ENCODE peak calls at places on chromosome 9, in nine cellular contexts. C is RPMI7951, L is NCI-H774, R is GM04504, Q is thyroid gland, A is fibroblast of mammary gland, P is psoas muscle, E is T-helper 1 cell, Y is NCI-H2081. Z is an unnamed sample.

GRCh38 chr9:17063535-17064135 is 71.2 kb upstream of the CNTLN start:
- DNase-seq in P (no peak), Y (peak), C (peak), Q (no peak), A (peak), L (peak), R (peak), E (no peak), Z (peak)

GRCh38 chr9:136292591-136293448 is 11.1 kb downstream of the CCDC187 start:
- DNase-seq in Q (no peak), C (no peak), A (no peak), Y (no peak), E (no peak), R (no peak), P (peak), L (peak), Z (no peak)

GRCh38 chr9:129109952-129110739 is 447 bp downstream of the CRAT start:
- DNase-seq in Q (peak), P (peak), C (peak), Y (no peak), L (no peak), A (peak), R (no peak), E (no peak), Z (no peak)

GRCh38 chr9:91071185-91071990 is 269.8 kb downstream of the SYK start:
- DNase-seq in Y (no peak), E (no peak), C (peak), L (no peak), R (peak), A (peak), P (peak), Q (no peak), Z (no peak)

GRCh38 chr9:125332527-125332926 is 70.9 kb downstream of the GAPVD1 start:
- DNase-seq in P (no peak), A (no peak), C (no peak), Q (no peak), L (no peak), E (no peak), R (no peak), Y (no peak), Z (no peak)

GRCh38 chr9:24479266-24479665 is 66.4 kb downstream of the IZUMO3 start:
- DNase-seq in Q (no peak), E (no peak), R (no peak), Y (no peak), C (no peak), L (no peak), A (peak), P (no peak), Z (no peak)

GRCh38 chr9:71549023-71549422 is 219.3 kb downstream of the CEMIP2 start:
- DNase-seq in C (no peak), Q (no peak), R (no peak), E (no peak), A (no peak), L (no peak), P (no peak), Y (no peak), Z (no peak)

GRCh38 chr9:133768371-133768858 is 30.3 kb upstream of the SARDH start:
- DNase-seq in L (no peak), E (no peak), Q (no peak), C (no peak), A (no peak), P (peak), R (no peak), Y (no peak), Z (no peak)

GRCh38 chr9:18320046-18320445 is 153.9 kb upstream of the ADAMTSL1 start:
- DNase-seq in R (no peak), E (no peak), A (peak), Q (no peak), Y (no peak), P (no peak), L (no peak), C (peak), Z (no peak)